ENCODE peak calls at places on chromosomes 7 and 10, in four cellular contexts. Z is ELR, Q is AG08395, N is Panc1. B is an unnamed sample.

GRCh38 chr7:128168667-128169210 is 72.3 kb upstream of the LEP start:
- DNase-seq in Z (peak; percentile 8), Q (peak; percentile 39), N (no peak), B (peak; percentile 57)

GRCh38 chr7:106646256-106646655 is 14.7 kb downstream of the CCDC71L start:
- DNase-seq in Z (no peak), Q (no peak), N (no peak), B (no peak)

GRCh38 chr7:136173874-136174273 is 196.7 kb upstream of the MTPN start:
- DNase-seq in Z (no peak), Q (no peak), N (no peak), B (no peak)

GRCh38 chr7:29035044-29035740 is 77.1 kb upstream of the TRIL start:
- DNase-seq in Z (peak; percentile 78), Q (peak; percentile 72), N (peak; percentile 72), B (peak; percentile 43)

GRCh38 chr7:128794436-128794835 is 2.7 kb downstream of the CCDC136 start:
- DNase-seq in Z (no peak), Q (no peak), N (no peak), B (no peak)

GRCh38 chr7:139591550-139592195 is 68.2 kb downstream of the CLEC2L start:
- DNase-seq in Z (no peak), Q (no peak), N (no peak), B (no peak)

GRCh38 chr7:155073922-155074321 is 3.8 kb downstream of the HTR5A start:
- DNase-seq in Z (no peak), Q (no peak), N (no peak), B (no peak)

GRCh38 chr10:37467246-37467645 is 341.8 kb downstream of the ANKRD30A start:
- DNase-seq in Z (no peak), Q (no peak), N (no peak), B (no peak)

GRCh38 chr7:85103962-85104361 is 82.9 kb downstream of the SEMA3D start:
- DNase-seq in Z (peak; percentile 61), Q (no peak), N (no peak), B (no peak)

GRCh38 chr7:46486264-46487206 is 565.5 kb upstream of the IGFBP3 start:
- DNase-seq in Z (peak; percentile 95), Q (peak; percentile 81), N (peak; percentile 56), B (peak; percentile 66)

GRCh38 chr10:79431891-79432831 is 13.3 kb downstream of the ZCCHC24 start:
- DNase-seq in Z (no peak), Q (no peak), N (no peak), B (peak; percentile 20)

GRCh38 chr10:28331821-28332220 is 29.0 kb upstream of the MPP7 start:
- DNase-seq in Z (peak; percentile 72), Q (peak; percentile 68), N (no peak), B (peak; percentile 57)

GRCh38 chr10:78255214-78255613 is 221.6 kb downstream of the RPS24 start:
- DNase-seq in Z (peak; percentile 62), Q (no peak), N (no peak), B (no peak)

GRCh38 chr7:107874605-107875446 is 16.2 kb upstream of the DLD start:
- DNase-seq in Z (peak; percentile 75), Q (peak; percentile 73), N (peak; percentile 67), B (peak; percentile 61)

GRCh38 chr10:86592413-86592812 is 61.9 kb upstream of the OPN4 start:
- DNase-seq in Z (peak; percentile 13), Q (no peak), N (no peak), B (no peak)

GRCh38 chr7:85022064-85022697 is 164.7 kb downstream of the SEMA3D start:
- DNase-seq in Z (no peak), Q (no peak), N (no peak), B (no peak)

GRCh38 chr10:129867780-129868179 is 96.3 kb downstream of the EBF3 start:
- DNase-seq in Z (no peak), Q (no peak), N (no peak), B (no peak)

GRCh38 chr10:122492955-122493597 is 31.7 kb downstream of the HTRA1 start:
- DNase-seq in Z (no peak), Q (peak; percentile 70), N (no peak), B (no peak)

GRCh38 chr10:20744851-20745250 is 152.3 kb downstream of the NEBL start:
- DNase-seq in Z (no peak), Q (no peak), N (no peak), B (no peak)

GRCh38 chr10:10589540-10589939 is 428.1 kb upstream of the CELF2 start:
- DNase-seq in Z (no peak), Q (peak; percentile 53), N (no peak), B (peak; percentile 7)

GRCh38 chr7:75039709-75040108 is 33.9 kb downstream of the RCC1L start:
- DNase-seq in Z (no peak), Q (no peak), N (no peak), B (no peak)

GRCh38 chr10:47079177-47079580 is 168.0 kb downstream of the PTPN20 start:
- DNase-seq in Z (peak; percentile 17), Q (no peak), N (no peak), B (no peak)

GRCh38 chr10:89342219-89342966 is 14.6 kb downstream of the IFIT3 start:
- DNase-seq in Z (peak; percentile 71), Q (peak; percentile 64), N (no peak), B (peak; percentile 28)

GRCh38 chr7:70392282-70392681 is 739.7 kb upstream of the GALNT17 start:
- DNase-seq in Z (no peak), Q (peak; percentile 56), N (no peak), B (no peak)

GRCh38 chr10:117656385-117657367 is 114.1 kb downstream of the EMX2 start:
- DNase-seq in Z (no peak), Q (no peak), N (no peak), B (no peak)

GRCh38 chr7:129719980-129720732 is 108.6 kb downstream of the NRF1 start:
- DNase-seq in Z (no peak), Q (no peak), N (no peak), B (no peak)

GRCh38 chr7:76267107-76267834 is 35.2 kb upstream of the HSPB1 start:
- DNase-seq in Z (no peak), Q (no peak), N (no peak), B (no peak)

GRCh38 chr7:2723138-2723850 is 35.3 kb downstream of the AMZ1 start:
- DNase-seq in Z (no peak), Q (no peak), N (no peak), B (no peak)

GRCh38 chr10:16182688-16183087 is 254.1 kb upstream of the PTER start:
- DNase-seq in Z (no peak), Q (peak; percentile 3), N (no peak), B (no peak)

GRCh38 chr10:4066581-4067403 is 281.8 kb upstream of the KLF6 start:
- DNase-seq in Z (no peak), Q (no peak), N (no peak), B (no peak)

GRCh38 chr7:79455173-79455790 is 1.8 kb upstream of the MAGI2 start:
- DNase-seq in Z (no peak), Q (no peak), N (no peak), B (no peak)

GRCh38 chr10:75403144-75404022 is 1.8 kb upstream of the ZNF503 start:
- DNase-seq in Z (peak; percentile 39), Q (peak; percentile 28), N (no peak), B (peak; percentile 59)

GRCh38 chr7:139589474-139589873 is 66.0 kb downstream of the CLEC2L start:
- DNase-seq in Z (no peak), Q (no peak), N (no peak), B (no peak)

GRCh38 chr10:96850825-96851224 is 18.7 kb downstream of the LCOR start:
- DNase-seq in Z (peak; percentile 95), Q (peak; percentile 86), N (peak; percentile 67), B (peak; percentile 75)

B was measured in AG08396.